ENCODE peak calls at places on chromosome 11, in eight cellular contexts. D is aorta, Q is mesendoderm, R is IMR-90, J is sigmoid colon, W is heart right ventricle, U is suprapubic skin, H is kidney. Y is an unnamed sample. For H3K4me1 and H3K36me3, the result is how much of the 10 kb centered on the place peaks cover.

GRCh38 chr11:85668157-85668556 is 3.2 kb upstream of the CREBZF start:
- DNase-seq in U (no peak), J (no peak), Q (no peak), D (no peak), H (no peak), W (no peak), R (no peak), Y (no peak)

GRCh38 chr11:87447606-87448005 is 409.9 kb downstream of the TMEM135 start:
- DNase-seq in W (no peak), H (no peak), D (no peak), R (no peak), Q (no peak), U (no peak), J (no peak), Y (no peak)

GRCh38 chr11:122441702-122442092 is 213.8 kb upstream of the UBASH3B start:
- DNase-seq in Q (no peak), H (no peak), D (no peak), U (no peak), J (no peak), W (no peak), R (no peak), Y (no peak)

GRCh38 chr11:83836883-83837654 is 550.9 kb upstream of the CCDC90B start:
- DNase-seq in H (no peak), W (peak), D (no peak), Q (peak), J (peak), R (peak), U (no peak), Y (peak)

GRCh38 chr11:45097721-45098493 is 48.5 kb upstream of the PRDM11 start:
- DNase-seq in R (peak), D (peak), J (no peak), Q (peak), U (no peak), W (peak), H (peak), Y (peak)

GRCh38 chr11:94583213-94583884 is 16.2 kb downstream of the PIWIL4 start:
- DNase-seq in Q (no peak), U (no peak), H (no peak), R (no peak), D (no peak), W (no peak), J (no peak), Y (no peak)

GRCh38 chr11:31620434-31620833 is 110.9 kb downstream of the ELP4 start:
- DNase-seq in U (no peak), R (no peak), J (no peak), H (no peak), Q (no peak), W (no peak), D (no peak), Y (no peak)

GRCh38 chr11:13012037-13012693 is 3.0 kb downstream of the RASSF10 start:
- DNase-seq in D (no peak), W (no peak), H (no peak), J (no peak), Q (peak), U (no peak), R (no peak), Y (no peak)

GRCh38 chr11:111946499-111946898 is 9.4 kb downstream of the DIXDC1 start:
- DNase-seq in H (no peak), W (no peak), J (no peak), R (no peak), U (no peak), D (peak), Q (no peak), Y (no peak)

GRCh38 chr11:44774736-44775135 is 48.0 kb downstream of the TSPAN18 start:
- DNase-seq in W (no peak), D (no peak), R (no peak), J (no peak), U (no peak), Q (no peak), H (no peak), Y (no peak)

GRCh38 chr11:36195496-36196346 is 93.5 kb downstream of the COMMD9 start:
- DNase-seq in J (no peak), W (no peak), R (peak), H (no peak), D (no peak), U (no peak), Q (no peak), Y (no peak)

GRCh38 chr11:36196476-36197099 is 92.6 kb downstream of the COMMD9 start:
- DNase-seq in D (no peak), Q (no peak), U (no peak), R (peak), J (no peak), H (no peak), W (peak), Y (no peak)

GRCh38 chr11:36187618-36188017 is 101.6 kb downstream of the COMMD9 start:
- DNase-seq in U (no peak), R (no peak), J (no peak), Q (no peak), W (no peak), H (no peak), D (no peak), Y (no peak)

GRCh38 chr11:36191941-36192340 is 97.3 kb downstream of the COMMD9 start:
- DNase-seq in W (no peak), D (no peak), J (no peak), H (no peak), R (no peak), Q (no peak), U (no peak), Y (no peak)

GRCh38 chr11:36192723-36193619 is 96.3 kb downstream of the COMMD9 start:
- DNase-seq in Q (no peak), W (no peak), D (no peak), U (no peak), H (no peak), J (no peak), R (no peak), Y (no peak)
- H3K4me1 ChIP-seq in Q (under half), W (under half), D (under half), U (under half), H (under half), J (under half), R (under half), Y (under half)

DNA sequence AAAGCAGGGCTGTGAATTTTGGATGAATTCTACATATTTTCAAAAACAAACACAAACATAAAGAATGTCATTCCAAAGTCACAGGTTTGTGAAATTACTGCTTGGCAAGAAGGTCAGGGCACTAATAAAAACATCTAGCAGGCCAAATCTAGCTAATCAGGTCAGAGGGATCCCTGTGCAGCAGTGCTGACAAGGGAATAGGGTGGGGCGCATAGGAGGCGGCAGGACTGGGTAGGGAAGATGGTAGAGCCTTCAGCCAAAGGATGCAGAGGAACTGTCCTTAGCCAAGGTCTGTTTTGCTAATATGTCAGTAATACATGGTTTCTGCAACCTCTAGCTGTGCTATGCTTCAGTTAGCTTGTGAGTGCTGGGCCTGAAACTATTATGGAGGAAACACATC is 396.6 kb downstream of the TENM4 start:
- DNase-seq in J (no peak), H (no peak), R (no peak), D (no peak), W (no peak), Q (no peak), U (no peak), Y (no peak)
- H3K36me3 ChIP-seq in J (under half), H (under half), R (under half), D (under half), W (under half), Q (under half), U (under half), Y (under half)

DNA sequence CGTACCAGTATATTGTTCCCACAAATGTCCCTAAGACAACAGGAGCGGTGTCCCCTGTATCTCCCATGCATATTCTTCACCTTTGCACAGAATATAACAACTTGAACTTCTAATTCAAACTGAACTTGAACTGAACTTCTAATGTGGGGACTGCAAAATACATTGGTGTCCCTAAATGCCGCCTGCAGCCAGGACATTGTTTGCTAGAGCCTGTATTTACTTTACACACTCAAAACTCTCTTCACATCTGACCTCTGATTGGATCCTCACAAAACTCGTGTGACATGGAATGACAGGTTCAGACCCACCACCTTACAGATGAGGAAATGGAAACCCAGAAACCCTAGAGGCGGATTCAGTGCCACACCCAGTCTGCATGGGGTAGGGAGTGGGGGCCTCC is 6.4 kb downstream of the CPT1A start:
- DNase-seq in R (no peak), U (no peak), H (no peak), Q (no peak), W (no peak), J (no peak), D (no peak), Y (no peak)
- H3K4me1 ChIP-seq in R (under half), U (half or more), H (under half), Q (under half), W (half or more), J (half or more), D (under half), Y (half or more)

GRCh38 chr11:107598225-107599139 is 7.5 kb downstream of the ELMOD1 start:
- DNase-seq in R (no peak), D (no peak), U (no peak), W (no peak), Q (peak), H (no peak), J (no peak), Y (peak)
- H3K36me3 ChIP-seq in R (under half), D (under half), U (under half), W (under half), Q (under half), H (under half), J (under half), Y (under half)

GRCh38 chr11:66111158-66111557 is 41.1 kb downstream of the PACS1 start:
- DNase-seq in W (no peak), J (no peak), U (no peak), H (no peak), D (no peak), R (no peak), Q (no peak), Y (no peak)

GRCh38 chr11:66112640-66113098 is 42.6 kb downstream of the PACS1 start:
- DNase-seq in R (peak), D (peak), Q (no peak), U (no peak), J (no peak), H (no peak), W (peak), Y (no peak)

GRCh38 chr11:66109294-66109693 is 39.2 kb downstream of the PACS1 start:
- DNase-seq in R (no peak), J (no peak), W (no peak), D (no peak), U (no peak), Q (no peak), H (no peak), Y (no peak)

GRCh38 chr11:66113132-66113856 is 43.2 kb downstream of the PACS1 start:
- DNase-seq in W (no peak), H (no peak), U (no peak), Q (peak), D (no peak), J (no peak), R (peak), Y (no peak)

DNA sequence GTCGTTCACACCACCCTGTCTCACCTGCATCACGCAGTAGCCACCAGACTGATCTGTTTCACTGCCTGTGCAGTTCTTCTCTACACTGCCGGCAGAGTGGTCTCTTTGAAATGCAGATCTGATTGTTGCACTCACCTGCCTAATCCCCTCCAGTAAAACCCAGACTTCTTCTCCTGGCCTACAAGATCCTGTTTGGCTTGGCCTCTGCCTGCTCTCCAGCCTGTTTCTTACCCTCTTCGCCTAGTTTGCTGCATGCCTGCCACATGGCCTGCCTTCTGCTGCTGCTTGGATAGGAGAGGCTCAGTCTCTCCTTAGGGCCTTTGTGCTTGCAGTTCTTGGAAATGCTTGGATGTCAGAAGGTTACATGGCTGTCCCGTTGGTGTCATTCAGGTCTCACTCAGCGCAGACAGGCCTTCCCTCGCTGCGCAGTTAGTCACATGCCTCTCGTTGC is 42.0 kb downstream of the PACS1 start:
- DNase-seq in W (no peak), R (no peak), Q (peak), J (no peak), H (no peak), D (no peak), U (no peak), Y (no peak)
- H3K4me1 ChIP-seq in W (under half), R (under half), Q (under half), J (under half), H (under half), D (under half), U (under half), Y (under half)

GRCh38 chr11:34145847-34146381 is 40.5 kb downstream of the NAT10 start:
- DNase-seq in J (no peak), Q (no peak), U (no peak), W (no peak), H (no peak), R (no peak), D (no peak), Y (no peak)

GRCh38 chr11:34143048-34143447 is 37.6 kb downstream of the NAT10 start:
- DNase-seq in R (no peak), U (peak), D (no peak), J (no peak), W (no peak), H (no peak), Q (no peak), Y (no peak)

GRCh38 chr11:34146411-34146810 is 41.0 kb downstream of the NAT10 start:
- DNase-seq in J (no peak), U (no peak), R (no peak), Q (no peak), W (no peak), D (no peak), H (no peak), Y (no peak)

GRCh38 chr11:34146866-34147265 is 41.4 kb downstream of the NAT10 start:
- DNase-seq in J (no peak), Q (no peak), H (peak), W (no peak), D (no peak), U (peak), R (no peak), Y (no peak)

DNA sequence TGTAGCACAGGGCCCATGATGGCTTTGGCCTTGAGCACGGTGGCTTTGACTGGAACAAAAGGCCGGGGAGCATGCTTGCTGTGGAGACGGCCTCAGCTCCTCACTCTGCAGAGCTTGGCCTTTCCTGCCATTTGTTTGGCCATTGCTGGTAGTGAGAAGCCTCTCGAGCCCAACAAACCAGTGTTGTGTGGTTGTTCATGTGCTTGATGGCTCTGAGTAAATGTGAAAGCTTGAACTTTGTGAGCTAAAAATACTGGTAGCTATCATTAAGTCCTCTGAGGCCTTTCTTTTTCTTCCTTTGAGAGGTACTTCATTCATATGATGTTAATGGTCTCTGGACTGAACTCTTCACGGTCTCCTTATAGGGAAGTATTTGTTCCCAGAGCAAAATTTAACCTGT is 39.6 kb downstream of the NAT10 start:
- DNase-seq in J (no peak), R (no peak), W (no peak), D (no peak), Q (no peak), U (no peak), H (no peak), Y (no peak)
- H3K36me3 ChIP-seq in J (half or more), R (half or more), W (half or more), D (under half), Q (under half), U (half or more), H (under half), Y (half or more)

DNA sequence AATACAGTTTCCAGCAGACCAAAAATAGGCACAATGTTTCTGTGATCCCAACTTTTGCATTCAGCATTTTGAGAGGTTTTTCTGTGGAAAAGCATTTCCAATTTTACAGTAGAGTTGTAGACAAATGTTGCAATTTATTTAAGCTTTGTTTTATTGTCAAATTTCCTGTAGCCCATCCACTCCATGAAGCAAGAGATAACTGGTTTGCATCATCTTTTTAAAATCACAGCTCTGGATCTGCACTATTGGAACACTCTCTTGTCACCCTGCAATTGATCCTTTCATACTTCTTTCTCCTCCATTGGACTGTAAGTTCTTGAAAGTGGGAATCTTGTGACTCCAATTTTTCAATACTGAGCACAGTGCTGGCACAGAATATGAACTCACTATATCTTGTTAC is 86.0 kb downstream of the MAML2 start:
- DNase-seq in J (no peak), R (no peak), U (no peak), W (no peak), D (no peak), H (no peak), Q (no peak), Y (no peak)
- H3K4me1 ChIP-seq in J (under half), R (under half), U (half or more), W (under half), D (under half), H (under half), Q (under half), Y (under half)

GRCh38 chr11:67489203-67489859 is 6.5 kb downstream of the AIP start:
- DNase-seq in W (no peak), Q (no peak), D (peak), U (no peak), J (no peak), H (peak), R (no peak), Y (no peak)
- H3K36me3 ChIP-seq in W (half or more), Q (under half), D (under half), U (half or more), J (under half), H (under half), R (under half), Y (under half)

GRCh38 chr11:2577071-2578005 is 122.5 kb downstream of the KCNQ1OT1 start:
- DNase-seq in U (peak), R (no peak), H (peak), Q (no peak), D (peak), W (no peak), J (peak), Y (peak)

GRCh38 chr11:2580061-2580421 is 119.8 kb downstream of the KCNQ1OT1 start:
- DNase-seq in Q (no peak), J (no peak), D (peak), W (no peak), U (peak), R (no peak), H (peak), Y (no peak)

GRCh38 chr11:2578006-2578933 is 121.5 kb downstream of the KCNQ1OT1 start:
- DNase-seq in Q (no peak), R (no peak), D (peak), H (peak), U (peak), J (peak), W (no peak), Y (peak)

GRCh38 chr11:2579315-2580060 is 120.3 kb downstream of the KCNQ1OT1 start:
- DNase-seq in U (peak), D (peak), H (peak), W (no peak), J (peak), Q (peak), R (no peak), Y (peak)

GRCh38 chr11:2578934-2579280 is 120.9 kb downstream of the KCNQ1OT1 start:
- DNase-seq in R (no peak), D (no peak), W (no peak), U (peak), Q (no peak), H (peak), J (peak), Y (no peak)
- H3K4me1 ChIP-seq in R (under half), D (under half), W (under half), U (under half), Q (under half), H (under half), J (under half), Y (under half)

GRCh38 chr11:77884186-77884828 is 63.4 kb downstream of the AAMDC start:
- DNase-seq in J (no peak), R (peak), U (no peak), W (no peak), Q (no peak), D (no peak), H (no peak), Y (no peak)
- H3K36me3 ChIP-seq in J (under half), R (under half), U (half or more), W (half or more), Q (under half), D (under half), H (under half), Y (under half)

Y was measured in psoas muscle.